ENCODE peak calls at places on chromosomes 6 and 20, in nine cellular contexts. One of them, this sample, is unnamed.

GRCh38 chr20:53805895-53806384 is 212.3 kb upstream of the ZNF217 start:
- DNase-seq in NCI-H1417: no peak
- DNase-seq in HL-60: no peak
- DNase-seq in DMS79: no peak
- DNase-seq in NCI-H69: no peak
- DNase-seq in activated CD4-positive, alpha-beta T cell treated with anti-CD3 and anti-CD28 coated beads, Interleukin-2, amount 50 U/mL, for 4 hours: no peak
- DNase-seq in glomerular endothelial cell: no peak
- DNase-seq in RPMI7951: peak
- DNase-seq in stimulated activated CD8-positive, alpha-beta memory T cell treated with anti-CD3 and anti-CD28 coated beads, Interleukin-4, amount 100 ng/mL, for 1 hour: no peak
- DNase-seq in this sample: peak

GRCh38 chr6:44624226-44624625 is 236.7 kb downstream of the CDC5L start:
- DNase-seq in glomerular endothelial cell: no peak
- DNase-seq in stimulated activated CD8-positive, alpha-beta memory T cell treated with anti-CD3 and anti-CD28 coated beads, Interleukin-4, amount 100 ng/mL, for 1 hour: no peak
- DNase-seq in RPMI7951: no peak
- DNase-seq in activated CD4-positive, alpha-beta T cell treated with anti-CD3 and anti-CD28 coated beads, Interleukin-2, amount 50 U/mL, for 4 hours: no peak
- DNase-seq in DMS79: no peak
- DNase-seq in NCI-H69: no peak
- DNase-seq in HL-60: no peak
- DNase-seq in NCI-H1417: no peak
- DNase-seq in this sample: no peak

GRCh38 chr6:169738204-169738971 is 13.0 kb downstream of the DYNLT2 start:
- DNase-seq in activated CD4-positive, alpha-beta T cell treated with anti-CD3 and anti-CD28 coated beads, Interleukin-2, amount 50 U/mL, for 4 hours: no peak
- DNase-seq in HL-60: no peak
- DNase-seq in DMS79: peak
- DNase-seq in NCI-H69: peak
- DNase-seq in glomerular endothelial cell: no peak
- DNase-seq in stimulated activated CD8-positive, alpha-beta memory T cell treated with anti-CD3 and anti-CD28 coated beads, Interleukin-4, amount 100 ng/mL, for 1 hour: no peak
- DNase-seq in NCI-H1417: peak
- DNase-seq in RPMI7951: no peak
- DNase-seq in this sample: no peak

GRCh38 chr20:3716195-3716834 is 3.9 kb upstream of the SIGLEC1 start:
- DNase-seq in NCI-H1417: peak
- DNase-seq in HL-60: no peak
- DNase-seq in DMS79: no peak
- DNase-seq in RPMI7951: peak
- DNase-seq in NCI-H69: peak
- DNase-seq in glomerular endothelial cell: peak
- DNase-seq in activated CD4-positive, alpha-beta T cell treated with anti-CD3 and anti-CD28 coated beads, Interleukin-2, amount 50 U/mL, for 4 hours: no peak
- DNase-seq in stimulated activated CD8-positive, alpha-beta memory T cell treated with anti-CD3 and anti-CD28 coated beads, Interleukin-4, amount 100 ng/mL, for 1 hour: no peak
- DNase-seq in this sample: peak

GRCh38 chr6:3749390-3749978 is 2.0 kb downstream of the PXDC1 start:
- DNase-seq in NCI-H1417: peak
- DNase-seq in NCI-H69: peak
- DNase-seq in HL-60: no peak
- DNase-seq in glomerular endothelial cell: no peak
- DNase-seq in stimulated activated CD8-positive, alpha-beta memory T cell treated with anti-CD3 and anti-CD28 coated beads, Interleukin-4, amount 100 ng/mL, for 1 hour: no peak
- DNase-seq in activated CD4-positive, alpha-beta T cell treated with anti-CD3 and anti-CD28 coated beads, Interleukin-2, amount 50 U/mL, for 4 hours: no peak
- DNase-seq in DMS79: no peak
- DNase-seq in RPMI7951: no peak
- DNase-seq in this sample: peak

GRCh38 chr20:24478584-24478983 is 9.2 kb downstream of the SYNDIG1 start:
- DNase-seq in HL-60: no peak
- DNase-seq in glomerular endothelial cell: no peak
- DNase-seq in NCI-H69: no peak
- DNase-seq in DMS79: no peak
- DNase-seq in RPMI7951: no peak
- DNase-seq in stimulated activated CD8-positive, alpha-beta memory T cell treated with anti-CD3 and anti-CD28 coated beads, Interleukin-4, amount 100 ng/mL, for 1 hour: no peak
- DNase-seq in activated CD4-positive, alpha-beta T cell treated with anti-CD3 and anti-CD28 coated beads, Interleukin-2, amount 50 U/mL, for 4 hours: no peak
- DNase-seq in NCI-H1417: no peak
- DNase-seq in this sample: no peak

GRCh38 chr6:72948153-72948552 is 277.1 kb downstream of the KHDC1L start:
- DNase-seq in activated CD4-positive, alpha-beta T cell treated with anti-CD3 and anti-CD28 coated beads, Interleukin-2, amount 50 U/mL, for 4 hours: no peak
- DNase-seq in stimulated activated CD8-positive, alpha-beta memory T cell treated with anti-CD3 and anti-CD28 coated beads, Interleukin-4, amount 100 ng/mL, for 1 hour: no peak
- DNase-seq in NCI-H69: no peak
- DNase-seq in DMS79: no peak
- DNase-seq in HL-60: no peak
- DNase-seq in NCI-H1417: no peak
- DNase-seq in RPMI7951: no peak
- DNase-seq in glomerular endothelial cell: no peak
- DNase-seq in this sample: no peak

GRCh38 chr6:51887859-51888258 is 199.6 kb downstream of the PKHD1 start:
- DNase-seq in NCI-H69: no peak
- DNase-seq in RPMI7951: no peak
- DNase-seq in DMS79: no peak
- DNase-seq in stimulated activated CD8-positive, alpha-beta memory T cell treated with anti-CD3 and anti-CD28 coated beads, Interleukin-4, amount 100 ng/mL, for 1 hour: no peak
- DNase-seq in activated CD4-positive, alpha-beta T cell treated with anti-CD3 and anti-CD28 coated beads, Interleukin-2, amount 50 U/mL, for 4 hours: no peak
- DNase-seq in NCI-H1417: no peak
- DNase-seq in HL-60: no peak
- DNase-seq in glomerular endothelial cell: no peak
- DNase-seq in this sample: no peak

GRCh38 chr6:157273756-157274088 is 49.6 kb downstream of the TMEM242 start:
- DNase-seq in NCI-H1417: peak
- DNase-seq in RPMI7951: peak
- DNase-seq in NCI-H69: peak
- DNase-seq in glomerular endothelial cell: no peak
- DNase-seq in DMS79: no peak
- DNase-seq in HL-60: no peak
- DNase-seq in stimulated activated CD8-positive, alpha-beta memory T cell treated with anti-CD3 and anti-CD28 coated beads, Interleukin-4, amount 100 ng/mL, for 1 hour: peak
- DNase-seq in activated CD4-positive, alpha-beta T cell treated with anti-CD3 and anti-CD28 coated beads, Interleukin-2, amount 50 U/mL, for 4 hours: peak
- DNase-seq in this sample: no peak

GRCh38 chr6:12973302-12973865 is 256.8 kb downstream of the PHACTR1 start:
- DNase-seq in activated CD4-positive, alpha-beta T cell treated with anti-CD3 and anti-CD28 coated beads, Interleukin-2, amount 50 U/mL, for 4 hours: no peak
- DNase-seq in HL-60: no peak
- DNase-seq in NCI-H1417: no peak
- DNase-seq in glomerular endothelial cell: peak
- DNase-seq in DMS79: no peak
- DNase-seq in stimulated activated CD8-positive, alpha-beta memory T cell treated with anti-CD3 and anti-CD28 coated beads, Interleukin-4, amount 100 ng/mL, for 1 hour: no peak
- DNase-seq in RPMI7951: no peak
- DNase-seq in NCI-H69: no peak
- DNase-seq in this sample: peak

GRCh38 chr20:44017905-44018683 is 103.4 kb downstream of the TOX2 start:
- DNase-seq in stimulated activated CD8-positive, alpha-beta memory T cell treated with anti-CD3 and anti-CD28 coated beads, Interleukin-4, amount 100 ng/mL, for 1 hour: no peak
- DNase-seq in DMS79: peak
- DNase-seq in activated CD4-positive, alpha-beta T cell treated with anti-CD3 and anti-CD28 coated beads, Interleukin-2, amount 50 U/mL, for 4 hours: no peak
- DNase-seq in HL-60: no peak
- DNase-seq in RPMI7951: peak
- DNase-seq in glomerular endothelial cell: peak
- DNase-seq in NCI-H69: peak
- DNase-seq in NCI-H1417: peak
- DNase-seq in this sample: peak

GRCh38 chr20:38412877-38413577 is 22.1 kb downstream of the SNHG17 start:
- DNase-seq in stimulated activated CD8-positive, alpha-beta memory T cell treated with anti-CD3 and anti-CD28 coated beads, Interleukin-4, amount 100 ng/mL, for 1 hour: no peak
- DNase-seq in RPMI7951: no peak
- DNase-seq in HL-60: no peak
- DNase-seq in NCI-H1417: no peak
- DNase-seq in glomerular endothelial cell: no peak
- DNase-seq in activated CD4-positive, alpha-beta T cell treated with anti-CD3 and anti-CD28 coated beads, Interleukin-2, amount 50 U/mL, for 4 hours: no peak
- DNase-seq in NCI-H69: no peak
- DNase-seq in DMS79: no peak
- DNase-seq in this sample: no peak

GRCh38 chr6:139290787-139291294 is 957 bp downstream of the TXLNB start:
- DNase-seq in glomerular endothelial cell: peak
- DNase-seq in stimulated activated CD8-positive, alpha-beta memory T cell treated with anti-CD3 and anti-CD28 coated beads, Interleukin-4, amount 100 ng/mL, for 1 hour: no peak
- DNase-seq in RPMI7951: peak
- DNase-seq in activated CD4-positive, alpha-beta T cell treated with anti-CD3 and anti-CD28 coated beads, Interleukin-2, amount 50 U/mL, for 4 hours: no peak
- DNase-seq in DMS79: no peak
- DNase-seq in NCI-H69: peak
- DNase-seq in NCI-H1417: no peak
- DNase-seq in HL-60: peak
- DNase-seq in this sample: no peak

GRCh38 chr6:89736887-89737286 is 82.7 kb downstream of the MDN1 start:
- DNase-seq in activated CD4-positive, alpha-beta T cell treated with anti-CD3 and anti-CD28 coated beads, Interleukin-2, amount 50 U/mL, for 4 hours: no peak
- DNase-seq in DMS79: no peak
- DNase-seq in HL-60: no peak
- DNase-seq in NCI-H1417: no peak
- DNase-seq in RPMI7951: no peak
- DNase-seq in stimulated activated CD8-positive, alpha-beta memory T cell treated with anti-CD3 and anti-CD28 coated beads, Interleukin-4, amount 100 ng/mL, for 1 hour: no peak
- DNase-seq in NCI-H69: no peak
- DNase-seq in glomerular endothelial cell: no peak
- DNase-seq in this sample: no peak

GRCh38 chr20:61487346-61488022 is 235.4 kb downstream of the CDH4 start:
- DNase-seq in HL-60: no peak
- DNase-seq in glomerular endothelial cell: no peak
- DNase-seq in NCI-H1417: no peak
- DNase-seq in stimulated activated CD8-positive, alpha-beta memory T cell treated with anti-CD3 and anti-CD28 coated beads, Interleukin-4, amount 100 ng/mL, for 1 hour: no peak
- DNase-seq in activated CD4-positive, alpha-beta T cell treated with anti-CD3 and anti-CD28 coated beads, Interleukin-2, amount 50 U/mL, for 4 hours: no peak
- DNase-seq in NCI-H69: no peak
- DNase-seq in RPMI7951: no peak
- DNase-seq in DMS79: no peak
- DNase-seq in this sample: no peak

GRCh38 chr20:40493071-40493470 is 196.0 kb downstream of the MAFB start:
- DNase-seq in NCI-H69: peak
- DNase-seq in stimulated activated CD8-positive, alpha-beta memory T cell treated with anti-CD3 and anti-CD28 coated beads, Interleukin-4, amount 100 ng/mL, for 1 hour: no peak
- DNase-seq in HL-60: no peak
- DNase-seq in DMS79: peak
- DNase-seq in NCI-H1417: peak
- DNase-seq in activated CD4-positive, alpha-beta T cell treated with anti-CD3 and anti-CD28 coated beads, Interleukin-2, amount 50 U/mL, for 4 hours: no peak
- DNase-seq in RPMI7951: peak
- DNase-seq in glomerular endothelial cell: no peak
- DNase-seq in this sample: no peak

GRCh38 chr6:152503541-152503940 is 133.6 kb downstream of the SYNE1 start:
- DNase-seq in stimulated activated CD8-positive, alpha-beta memory T cell treated with anti-CD3 and anti-CD28 coated beads, Interleukin-4, amount 100 ng/mL, for 1 hour: no peak
- DNase-seq in NCI-H69: no peak
- DNase-seq in HL-60: no peak
- DNase-seq in RPMI7951: peak
- DNase-seq in glomerular endothelial cell: no peak
- DNase-seq in NCI-H1417: no peak
- DNase-seq in activated CD4-positive, alpha-beta T cell treated with anti-CD3 and anti-CD28 coated beads, Interleukin-2, amount 50 U/mL, for 4 hours: no peak
- DNase-seq in DMS79: no peak
- DNase-seq in this sample: no peak

GRCh38 chr6:145071836-145072235 is 663.5 kb downstream of the EPM2A start:
- DNase-seq in NCI-H69: no peak
- DNase-seq in stimulated activated CD8-positive, alpha-beta memory T cell treated with anti-CD3 and anti-CD28 coated beads, Interleukin-4, amount 100 ng/mL, for 1 hour: no peak
- DNase-seq in RPMI7951: peak
- DNase-seq in NCI-H1417: no peak
- DNase-seq in DMS79: no peak
- DNase-seq in activated CD4-positive, alpha-beta T cell treated with anti-CD3 and anti-CD28 coated beads, Interleukin-2, amount 50 U/mL, for 4 hours: no peak
- DNase-seq in glomerular endothelial cell: no peak
- DNase-seq in HL-60: no peak
- DNase-seq in this sample: peak